ENCODE peak calls at places on chromosomes 16 and 17, in seven cellular contexts. X, H, E, S, R, M and I are unnamed samples.

GRCh38 chr17:21010705-21011596 is 31.9 kb downstream of the USP22 start:
- DNase-seq in E (no peak), R (no peak), S (no peak), M (no peak), H (no peak), X (no peak), I (no peak)

GRCh38 chr17:29207986-29208385 is 27.8 kb upstream of the MYO18A start:
- DNase-seq in R (no peak), M (no peak), E (no peak), S (no peak), H (no peak), X (no peak), I (no peak)

GRCh38 chr17:7294614-7295153 is at the start of gene YBX2:
- DNase-seq in H (no peak), X (no peak), S (peak; percentile 34), R (peak; percentile 47), E (no peak), M (peak; percentile 35), I (peak; percentile 99)

GRCh38 chr17:43337684-43338428 is 60.9 kb upstream of the ARL4D start:
- DNase-seq in M (no peak), E (no peak), X (no peak), R (no peak), H (no peak), S (no peak), I (no peak)

GRCh38 chr16:85378145-85379040 is 234.7 kb upstream of the GSE1 start:
- DNase-seq in S (no peak), R (no peak), H (no peak), E (no peak), M (no peak), X (no peak), I (no peak)

GRCh38 chr17:2929881-2930533 is 133.4 kb downstream of the OR1D5 start:
- DNase-seq in X (peak; percentile 74), S (no peak), E (no peak), M (peak; percentile 62), R (peak; percentile 5), H (no peak), I (peak; percentile 89)

GRCh38 chr16:80016689-80017088 is 416.2 kb upstream of the MAF start:
- DNase-seq in X (no peak), E (no peak), S (no peak), R (no peak), M (no peak), H (no peak), I (no peak)

GRCh38 chr16:24036614-24037013 is 200.8 kb downstream of the PRKCB start:
- DNase-seq in X (peak; percentile 78), S (no peak), E (no peak), R (peak; percentile 31), H (no peak), M (peak; percentile 68), I (peak; percentile 59)

GRCh38 chr16:66320774-66321173 is 45.7 kb upstream of the CDH5 start:
- DNase-seq in S (no peak), X (no peak), H (no peak), R (no peak), E (no peak), M (no peak), I (no peak)

GRCh38 chr17:38357488-38358123 is 6.0 kb downstream of the SOCS7 start:
- DNase-seq in M (no peak), H (no peak), E (no peak), R (no peak), S (no peak), X (no peak), I (no peak)

GRCh38 chr16:84331998-84332780 is 36.1 kb upstream of the ATP2C2 start:
- DNase-seq in M (no peak), S (no peak), R (no peak), X (no peak), E (no peak), H (no peak), I (no peak)

GRCh38 chr17:3750926-3751325 is 27.2 kb downstream of the HASPIN start:
- DNase-seq in S (no peak), R (no peak), M (no peak), E (no peak), H (no peak), X (no peak), I (no peak)

GRCh38 chr17:44002141-44002848 is 2.1 kb upstream of the NAGS start:
- DNase-seq in E (peak; percentile 42), H (no peak), S (no peak), M (peak; percentile 91), X (no peak), R (no peak), I (no peak)

GRCh38 chr17:60678118-60678444 is 430 bp downstream of the BCAS3 start:
- DNase-seq in S (no peak), R (no peak), E (no peak), X (peak; percentile 8), H (no peak), M (no peak), I (no peak)

GRCh38 chr16:67882374-67883145 is 2.1 kb upstream of the NRN1L start:
- DNase-seq in S (no peak), M (peak; percentile 52), X (no peak), E (no peak), H (peak; percentile 51), R (no peak), I (no peak)

GRCh38 chr17:10061131-10061581 is 137.2 kb downstream of the GAS7 start:
- DNase-seq in H (no peak), E (no peak), X (no peak), M (no peak), R (no peak), S (no peak), I (no peak)

GRCh38 chr17:76541739-76542450 is 2.1 kb downstream of the PRCD start:
- DNase-seq in S (no peak), E (no peak), X (no peak), R (no peak), M (no peak), H (no peak), I (no peak)

GRCh38 chr17:957856-958421 is 21.6 kb downstream of the NXN start:
- DNase-seq in H (no peak), S (no peak), M (no peak), E (no peak), R (no peak), X (no peak), I (no peak)

GRCh38 chr17:50765454-50766221 is 1.7 kb downstream of the ANKRD40CL start:
- DNase-seq in X (no peak), S (no peak), E (no peak), R (no peak), H (no peak), M (no peak), I (no peak)

GRCh38 chr17:61411944-61412859 is 12.6 kb downstream of the TBX2 start:
- DNase-seq in X (peak; percentile 91), S (peak; percentile 100), R (peak; percentile 70), M (peak; percentile 81), E (no peak), H (peak; percentile 76), I (peak; percentile 81)

GRCh38 chr17:20300399-20301037 is 166.8 kb downstream of the LGALS9B start:
- DNase-seq in S (no peak), X (no peak), M (no peak), R (no peak), E (peak; percentile 9), H (no peak), I (no peak)

GRCh38 chr16:85327731-85328664 is 215.7 kb upstream of the CIBAR2 start:
- DNase-seq in R (no peak), E (no peak), S (no peak), M (peak; percentile 62), H (no peak), X (peak; percentile 70), I (peak; percentile 92)

GRCh38 chr16:55284718-55285099 is 39.3 kb upstream of the IRX6 start:
- DNase-seq in E (no peak), S (no peak), M (no peak), H (no peak), R (no peak), X (no peak), I (no peak)

GRCh38 chr16:57988929-57989328 is 11.5 kb downstream of the ZNF319 start:
- DNase-seq in M (no peak), X (no peak), H (no peak), R (no peak), S (no peak), E (no peak), I (no peak)

GRCh38 chr17:66353937-66354401 is 51.6 kb downstream of the PRKCA start:
- DNase-seq in X (no peak), S (no peak), R (no peak), H (no peak), M (peak; percentile 59), E (peak; percentile 14), I (no peak)

GRCh38 chr16:85413713-85414663 is 199.1 kb upstream of the GSE1 start:
- DNase-seq in M (no peak), H (no peak), S (no peak), E (no peak), X (no peak), R (no peak), I (no peak)

GRCh38 chr16:15556130-15556529 is 86.8 kb downstream of the MARF1 start:
- DNase-seq in M (no peak), E (no peak), S (no peak), R (no peak), X (no peak), H (no peak), I (no peak)

GRCh38 chr16:51682905-51683304 is 531.8 kb upstream of the SALL1 start:
- DNase-seq in E (no peak), S (no peak), H (no peak), M (no peak), X (no peak), R (no peak), I (no peak)

GRCh38 chr17:48843172-48843900 is 12.5 kb downstream of the CALCOCO2 start:
- DNase-seq in E (no peak), M (peak; percentile 10), S (no peak), H (no peak), R (no peak), X (no peak), I (no peak)

GRCh38 chr16:67872631-67873434 is at the start of gene EDC4:
- DNase-seq in H (peak; percentile 57), E (peak; percentile 10), M (peak; percentile 86), S (peak; percentile 52), X (peak; percentile 90), R (peak; percentile 87), I (peak; percentile 76)

GRCh38 chr17:40664582-40665333 is at the start of gene KRT222:
- DNase-seq in X (no peak), H (no peak), M (no peak), R (no peak), S (no peak), E (no peak), I (no peak)

GRCh38 chr17:64771980-64772844 is 110.1 kb upstream of the SMURF2 start:
- DNase-seq in R (no peak), H (no peak), E (no peak), X (no peak), S (no peak), M (peak; percentile 70), I (no peak)

GRCh38 chr16:29808219-29808900 is 2.0 kb downstream of the MAZ start:
- DNase-seq in M (no peak), R (no peak), X (no peak), H (no peak), E (no peak), S (no peak), I (no peak)

GRCh38 chr17:2239882-2240430 is 63.6 kb downstream of the SMG6 start:
- DNase-seq in E (no peak), S (peak; percentile 34), X (no peak), R (no peak), M (peak; percentile 89), H (no peak), I (no peak)

GRCh38 chr17:2755941-2756724 is 6.7 kb upstream of the CCDC92B start:
- DNase-seq in X (peak; percentile 54), R (no peak), M (no peak), S (no peak), E (no peak), H (no peak), I (peak; percentile 82)